ENCODE peak calls at places on chromosomes 4 and X, in four cellular contexts. L is HEK293T, X is K562, A is GM12878. R is an unnamed sample.
A peak's percentile ranks its signal among the peaks of the same experiment; 100 is the strongest.

GRCh38 chr4:168711197-168712120 is 214.6 kb downstream of the PALLD start:
- DNase-seq in L (no peak), X (no peak), A (no peak), R (no peak)

GRCh38 chr4:4259484-4260100 is 11.6 kb upstream of the TMEM128 start:
- DNase-seq in L (no peak), X (no peak), A (no peak), R (peak; percentile 98)

GRCh38 chrX:10597871-10598270 is 22.5 kb downstream of the MID1 start:
- DNase-seq in L (peak; percentile 38), X (no peak), A (no peak), R (peak; percentile 28)

GRCh38 chr4:6275898-6276563 is 6.4 kb downstream of the WFS1 start:
- DNase-seq in L (no peak), X (no peak), A (no peak), R (peak; percentile 92)

GRCh38 chr4:47668810-47669408 is 169.0 kb downstream of the CORIN start:
- DNase-seq in L (peak; percentile 26), X (peak; percentile 45), A (no peak), R (peak; percentile 32)

GRCh38 chr4:135185256-135185655 is 983.7 kb upstream of the PABPC4L start:
- DNase-seq in L (no peak), X (no peak), A (no peak), R (no peak)

GRCh38 chrX:119132961-119133360 is 5.3 kb upstream of the KIAA1210 start:
- DNase-seq in L (no peak), X (no peak), A (no peak), R (no peak)

GRCh38 chr4:78749972-78750727 is 26.0 kb upstream of the BMP2K start:
- DNase-seq in L (no peak), X (no peak), A (peak; percentile 97), R (no peak)

GRCh38 chrX:54597728-54598127 is 67.7 kb downstream of the GNL3L start:
- DNase-seq in L (no peak), X (no peak), A (no peak), R (no peak)

GRCh38 chrX:1876041-1876440 is 261.2 kb downstream of the ASMT start:
- DNase-seq in L (no peak), X (no peak), A (no peak), R (no peak)

GRCh38 chr4:70687821-70688794 is at the start of gene UTP3:
- DNase-seq in L (peak; percentile 88), X (peak; percentile 81), A (peak; percentile 95), R (peak; percentile 98)

GRCh38 chrX:131366387-131366786 is 77.3 kb upstream of the IGSF1 start:
- DNase-seq in L (peak; percentile 21), X (no peak), A (no peak), R (peak; percentile 27)

GRCh38 chr4:69759189-69759604 is 1.2 kb downstream of the SULT1B1 start:
- DNase-seq in L (no peak), X (no peak), A (no peak), R (no peak)

GRCh38 chrX:54423161-54423888 is 16.9 kb upstream of the TSR2 start:
- DNase-seq in L (no peak), X (peak; percentile 38), A (no peak), R (peak; percentile 16)

GRCh38 chr4:158327525-158327924 is 117.2 kb downstream of the TMEM144 start:
- DNase-seq in L (no peak), X (no peak), A (no peak), R (no peak)

GRCh38 chr4:68963389-68963788 is 11.8 kb upstream of the UGT2A3 start:
- DNase-seq in L (no peak), X (no peak), A (no peak), R (no peak)

GRCh38 chr4:158754385-158755180 is 14.2 kb upstream of the FNIP2 start:
- DNase-seq in L (no peak), X (no peak), A (no peak), R (no peak)

GRCh38 chr4:124685851-124686250 is 26.7 kb downstream of the ANKRD50 start:
- DNase-seq in L (no peak), X (no peak), A (no peak), R (no peak)

GRCh38 chr4:18057821-18058533 is 36.4 kb upstream of the LCORL start:
- DNase-seq in L (no peak), X (no peak), A (no peak), R (no peak)

GRCh38 chr4:5635826-5636196 is 72.5 kb downstream of the EVC2 start:
- DNase-seq in L (no peak), X (no peak), A (no peak), R (no peak)

GRCh38 chr4:102454981-102455690 is 46.0 kb upstream of the NFKB1 start:
- DNase-seq in L (no peak), X (no peak), A (no peak), R (no peak)

GRCh38 chrX:154516655-154517100 is 646 bp upstream of the FAM3A start:
- DNase-seq in L (no peak), X (no peak), A (no peak), R (no peak)

GRCh38 chrX:136794080-136794479 is 13.3 kb upstream of the ARHGEF6 start:
- DNase-seq in L (no peak), X (no peak), A (no peak), R (no peak)

GRCh38 chr4:17758459-17758858 is 23.0 kb downstream of the FAM184B start:
- DNase-seq in L (no peak), X (no peak), A (no peak), R (no peak)

GRCh38 chr4:148962539-148963290 is 520.5 kb upstream of the NR3C2 start:
- DNase-seq in L (no peak), X (no peak), A (no peak), R (no peak)

GRCh38 chr4:173025131-173025530 is 143.5 kb upstream of the GALNT7 start:
- DNase-seq in L (peak; percentile 59), X (peak; percentile 52), A (peak; percentile 16), R (peak; percentile 38)

GRCh38 chrX:17453791-17454190 is 78.8 kb downstream of the NHS start:
- DNase-seq in L (no peak), X (no peak), A (no peak), R (no peak)

GRCh38 chr4:89294583-89295244 is 12.9 kb downstream of the GPRIN3 start:
- DNase-seq in L (no peak), X (no peak), A (no peak), R (no peak)

GRCh38 chr4:149077142-149077541 is 634.9 kb upstream of the NR3C2 start:
- DNase-seq in L (no peak), X (no peak), A (no peak), R (no peak)

GRCh38 chr4:44162538-44163270 is 285.9 kb downstream of the KCTD8 start:
- DNase-seq in L (no peak), X (no peak), A (no peak), R (no peak)

GRCh38 chr4:154164931-154165839 is 326.4 kb downstream of the DCHS2 start:
- DNase-seq in L (no peak), X (no peak), A (peak; percentile 69), R (no peak)

GRCh38 chr4:6236816-6237390 is 32.7 kb upstream of the WFS1 start:
- DNase-seq in L (no peak), X (no peak), A (no peak), R (no peak)

GRCh38 chr4:110793890-110794588 is 171.2 kb upstream of the PITX2 start:
- DNase-seq in L (no peak), X (no peak), A (no peak), R (no peak)

GRCh38 chr4:8201341-8201781 is 2.3 kb downstream of the SH3TC1 start:
- DNase-seq in L (no peak), X (no peak), A (peak; percentile 45), R (no peak)

GRCh38 chr4:142683997-142684396 is 162.1 kb downstream of the INPP4B start:
- DNase-seq in L (no peak), X (no peak), A (no peak), R (no peak)

GRCh38 chr4:153038493-153039311 is 102.6 kb downstream of the FHDC1 start:
- DNase-seq in L (no peak), X (no peak), A (no peak), R (peak; percentile 87)

GRCh38 chr4:82043081-82043808 is 330.5 kb downstream of the HNRNPD start:
- DNase-seq in L (no peak), X (no peak), A (no peak), R (peak; percentile 81)
- TF ChIP-seq TARDBP in L (no peak), X (no peak), A (no peak), R (no peak)

GRCh38 chr4:53913771-53914170 is 150.6 kb downstream of the CHIC2 start:
- DNase-seq in L (no peak), X (no peak), A (no peak), R (no peak)
- TF ChIP-seq TARDBP in L (no peak), X (no peak), A (no peak), R (no peak)

GRCh38 chr4:84032372-84032771 is 466.7 kb downstream of the NKX6-1 start:
- DNase-seq in L (no peak), X (no peak), A (peak; percentile 12), R (no peak)
- TF ChIP-seq TARDBP in L (no peak), X (no peak), A (no peak), R (no peak)

DNA sequence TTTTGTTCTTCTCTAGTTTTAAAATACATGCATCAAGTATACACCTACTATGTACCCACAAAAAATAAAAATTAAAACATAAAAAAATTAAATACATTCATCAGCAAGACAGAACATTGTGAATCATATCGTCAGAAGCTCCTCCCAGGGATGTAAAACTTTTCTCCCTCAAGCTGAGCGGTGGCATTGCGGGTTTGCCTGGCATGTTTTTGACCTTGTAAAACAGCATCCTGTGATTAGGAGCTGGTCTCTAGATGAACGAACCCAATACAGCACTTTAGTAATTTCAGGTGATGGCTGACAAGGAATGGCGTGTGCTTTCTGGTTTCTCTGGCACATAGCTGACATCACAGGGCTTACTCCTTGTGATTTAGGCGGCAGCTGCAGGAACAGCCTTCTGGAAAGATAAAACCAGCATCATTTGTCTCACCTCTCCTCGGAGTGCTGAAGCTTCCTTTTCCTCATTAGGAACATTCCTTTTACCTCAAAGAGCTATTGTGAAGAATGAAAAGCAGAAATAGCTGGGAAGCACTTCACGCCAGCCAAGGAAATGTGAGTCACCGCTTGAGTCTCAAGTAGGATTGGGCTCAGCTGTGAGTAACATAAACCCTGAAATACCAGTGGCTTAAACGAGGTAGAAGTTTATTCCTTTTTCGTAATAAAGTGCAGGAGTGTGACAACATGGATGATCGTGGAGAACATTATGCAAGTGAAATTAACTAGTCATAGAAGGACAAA is 44.3 kb downstream of the NYX start:
- DNase-seq in L (no peak), X (no peak), A (no peak), R (no peak)
- TF ChIP-seq TARDBP in L (no peak), X (no peak), A (no peak), R (no peak)

GRCh38 chr4:99166544-99166943 is 22.4 kb upstream of the ADH4 start:
- DNase-seq in L (no peak), X (no peak), A (no peak), R (peak; percentile 14)

GRCh38 chr4:99161700-99162099 is 17.6 kb upstream of the ADH4 start:
- DNase-seq in L (no peak), X (no peak), A (no peak), R (no peak)

DNA sequence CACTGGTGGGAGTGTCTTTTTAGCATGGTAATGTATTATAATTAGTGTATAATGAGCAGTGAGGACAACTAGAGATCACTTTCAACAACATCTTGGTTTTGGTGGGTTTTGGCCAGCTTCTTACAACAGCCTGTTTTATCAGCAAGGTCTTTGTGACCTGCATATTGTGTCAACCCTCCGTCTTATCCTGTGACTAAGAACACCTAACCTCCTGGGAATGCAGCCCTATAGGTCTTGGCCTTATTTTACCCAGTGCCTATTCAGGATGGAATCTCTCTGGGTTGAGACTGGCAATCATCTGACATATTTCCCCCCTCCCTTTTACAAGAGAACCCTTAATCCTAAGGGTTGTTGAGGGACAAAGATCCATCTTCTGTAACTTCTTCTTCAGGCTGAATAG is 21.9 kb upstream of the ADH4 start:
- DNase-seq in L (no peak), X (no peak), A (no peak), R (no peak)
- TF ChIP-seq TARDBP in L (no peak), X (no peak), A (no peak), R (no peak)

GRCh38 chr4:25235401-25235800 is 1.6 kb downstream of the PI4K2B start:
- DNase-seq in L (no peak), X (no peak), A (no peak), R (no peak)
- TF ChIP-seq TARDBP in L (no peak), X (no peak), A (no peak), R (no peak)